ENCODE peak calls at places on chromosomes 5 and 9, in five cellular contexts. S is cardiac fibroblast; N is stimulated activated naive CD8-positive, alpha-beta T cell treated with anti-CD3 and anti-CD28 coated beads, Interleukin-15, amount 100 ng/mL, for 72 hours; R is Daoy; U is ureter. J is an unnamed sample.

GRCh38 chr5:21802869-21803490 is 1050.2 kb downstream of the CDH12 start:
- DNase-seq in S (peak), N (no peak), R (no peak), U (no peak), J (no peak)

GRCh38 chr9:132183715-132184114 is 21.9 kb downstream of the NTNG2 start:
- DNase-seq in S (no peak), N (no peak), R (no peak), U (no peak), J (no peak)

GRCh38 chr9:88312517-88313103 is 75.6 kb upstream of the SPIN1 start:
- DNase-seq in S (no peak), N (peak), R (no peak), U (no peak), J (no peak)

GRCh38 chr9:88202321-88202720 is 64.0 kb upstream of the SPATA31C2 start:
- DNase-seq in S (peak), N (no peak), R (no peak), U (no peak), J (no peak)

GRCh38 chr5:103041071-103041676 is 78.8 kb downstream of the GIN1 start:
- DNase-seq in S (peak), N (no peak), R (peak), U (no peak), J (no peak)

GRCh38 chr5:15004506-15004905 is 132.9 kb upstream of the ANKH start:
- DNase-seq in S (peak), N (no peak), R (no peak), U (no peak), J (no peak)

GRCh38 chr9:21836437-21837161 is 34.2 kb downstream of the MTAP start:
- DNase-seq in S (peak), N (no peak), R (no peak), U (no peak), J (no peak)

GRCh38 chr9:6714176-6714575 is 43.6 kb upstream of the KDM4C start:
- DNase-seq in S (no peak), N (no peak), R (no peak), U (no peak), J (no peak)

GRCh38 chr9:101511009-101511408 is 22.6 kb upstream of the RNF20 start:
- DNase-seq in S (no peak), N (no peak), R (no peak), U (no peak), J (no peak)

GRCh38 chr5:52801329-52801728 is 13.6 kb downstream of the ITGA1 start:
- DNase-seq in S (no peak), N (no peak), R (peak), U (no peak), J (no peak)

GRCh38 chr9:135662758-135663450 is at the start of gene LCN9:
- DNase-seq in S (peak), N (no peak), R (peak), U (no peak), J (no peak)

GRCh38 chr9:130172161-130172857 is at the start of gene NCS1:
- DNase-seq in S (peak), N (peak), R (peak), U (peak), J (peak)

GRCh38 chr5:139016186-139016585 is 141.1 kb upstream of the LRRTM2 start:
- DNase-seq in S (no peak), N (no peak), R (no peak), U (no peak), J (no peak)

GRCh38 chr5:145704724-145705123 is 130.4 kb downstream of the PRELID2 start:
- DNase-seq in S (no peak), N (no peak), R (no peak), U (no peak), J (no peak)

GRCh38 chr9:95044731-95045508 is 272.6 kb downstream of the FANCC start:
- DNase-seq in S (no peak), N (no peak), R (no peak), U (no peak), J (no peak)

J was measured in activated T-helper 1 cell treated with anti-CD3 and anti-CD28 coated beads, Interleukin-12 subunit alpha, Interleukin-12 subunit beta, Interleukin-2, Interleukin-4 antibody, amounts not matched to agents 30 ng/mL and 10 ng/mL and 1 ng/mL, durations not matched to agents 14 hours and 24 hours and 36 hours.